ENCODE peak calls at places on chromosomes 16 and 17, in eight cellular contexts. Y is psoas muscle, F is myocyte, Q is kidney glomerular epithelial cell, O is GM04503, L is RPMI8226, R is HuH-7, T is amygdala. N is an unnamed sample.

GRCh38 chr17:29565643-29566472 is 979 bp downstream of the ABHD15 start:
- DNase-seq in Y (peak), R (peak), T (no peak), Q (no peak), F (no peak), O (no peak), L (peak), N (peak)

GRCh38 chr16:89122322-89122831 is 28.7 kb downstream of the ACSF3 start:
- DNase-seq in T (no peak), Y (peak), O (no peak), F (no peak), Q (no peak), L (peak), R (no peak), N (peak)

GRCh38 chr16:81552743-81553079 is 108.1 kb downstream of the CMIP start:
- DNase-seq in T (no peak), L (no peak), O (no peak), Y (no peak), F (no peak), Q (no peak), R (no peak), N (no peak)

GRCh38 chr17:71084219-71084618 is 914.9 kb downstream of the KCNJ2 start:
- DNase-seq in T (no peak), Q (no peak), L (peak), F (peak), O (no peak), R (peak), Y (no peak), N (no peak)

GRCh38 chr17:7922499-7923289 is 6.6 kb upstream of the RNF227 start:
- DNase-seq in Q (no peak), O (no peak), R (no peak), Y (peak), L (no peak), F (no peak), T (peak), N (peak)

GRCh38 chr17:83119987-83120864 is 40.8 kb downstream of the METRNL start:
- DNase-seq in Y (no peak), Q (no peak), T (no peak), R (no peak), O (no peak), F (no peak), L (peak), N (no peak)

GRCh38 chr17:82799591-82799990 is 40.2 kb downstream of the ZNF750 start:
- DNase-seq in T (no peak), L (no peak), O (no peak), Q (no peak), R (no peak), F (no peak), Y (no peak), N (no peak)

GRCh38 chr17:60959696-60960095 is 282.0 kb downstream of the BCAS3 start:
- DNase-seq in Y (no peak), O (no peak), L (no peak), Q (peak), T (no peak), R (no peak), F (no peak), N (no peak)

GRCh38 chr17:79444226-79444625 is 166.6 kb downstream of the RBFOX3 start:
- DNase-seq in Y (no peak), Q (no peak), L (no peak), O (no peak), T (no peak), F (peak), R (no peak), N (no peak)